ENCODE peak calls at places on chromosomes 16 and 17, in four cellular contexts. O is keratinocyte, G is AG04450, D is kidney. J is an unnamed sample.

GRCh38 chr16:24098896-24099295 is 157.2 kb upstream of the CACNG3 start:
- DNase-seq in O (no peak), G (no peak), D (no peak), J (no peak)

GRCh38 chr17:75183999-75184884 is 1.5 kb upstream of the SUMO2 start:
- DNase-seq in O (no peak), G (no peak), D (no peak), J (no peak)

GRCh38 chr16:21645261-21645721 is 7.1 kb downstream of the IGSF6 start:
- DNase-seq in O (no peak), G (no peak), D (no peak), J (no peak)

GRCh38 chr16:85735225-85735722 is 15.6 kb downstream of the C16orf74 start:
- DNase-seq in O (no peak), G (no peak), D (no peak), J (no peak)

GRCh38 chr17:488993-489757 is 136.6 kb upstream of the RPH3AL start:
- DNase-seq in O (no peak), G (no peak), D (no peak), J (peak; percentile 75)

GRCh38 chr16:3021449-3022207 is 1.5 kb downstream of the TNFRSF12A start:
- DNase-seq in O (no peak), G (peak; percentile 80), D (peak; percentile 94), J (peak; percentile 96)

GRCh38 chr17:44105941-44106340 is 17.5 kb downstream of the HDAC5 start:
- DNase-seq in O (no peak), G (no peak), D (no peak), J (no peak)

GRCh38 chr16:89201467-89202377 is 1.4 kb upstream of the SLC22A31 start:
- DNase-seq in O (peak; percentile 55), G (no peak), D (peak; percentile 95), J (peak; percentile 66)

GRCh38 chr16:1539720-1540555 is 6.5 kb downstream of the TMEM204 start:
- DNase-seq in O (no peak), G (no peak), D (no peak), J (no peak)

GRCh38 chr17:36994438-36994837 is 45.7 kb downstream of the AATF start:
- DNase-seq in O (no peak), G (no peak), D (no peak), J (no peak)

DNA sequence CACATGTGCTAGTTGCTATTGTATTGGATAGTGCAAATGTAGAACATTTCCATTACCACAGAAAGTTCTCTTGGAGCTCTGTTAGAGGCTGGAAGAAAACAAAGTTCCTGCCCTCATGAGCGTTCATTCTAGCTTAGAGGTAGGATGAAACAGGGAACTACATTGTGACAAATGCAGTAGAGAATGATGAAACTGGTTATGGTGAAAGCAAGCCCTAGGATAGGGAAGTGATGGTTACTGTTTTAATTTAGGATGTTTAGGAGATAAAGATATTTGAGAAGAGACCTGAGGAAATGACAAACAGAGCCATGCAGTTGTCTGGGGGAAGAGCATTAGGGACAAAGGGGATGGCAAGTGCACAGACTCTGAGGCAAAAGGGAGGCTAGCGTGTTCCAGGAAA is 50.7 kb downstream of the AATF start:
- DNase-seq in O (no peak), G (no peak), D (no peak), J (no peak)
- H3K9me3 ChIP-seq in O (no peaks in the 10 kb centered on the region), G (peaks cover 6% of the 10 kb centered on the region), D (no peaks in the 10 kb centered on the region), J (no peaks in the 10 kb centered on the region)

GRCh38 chr16:35562471-35562870 is 2103.1 kb downstream of the TP53TG3F start:
- DNase-seq in O (peak; percentile 62), G (no peak), D (no peak), J (no peak)

GRCh38 chr16:35564889-35565288 is 2105.5 kb downstream of the TP53TG3F start:
- DNase-seq in O (no peak), G (no peak), D (no peak), J (no peak)

GRCh38 chr16:35562919-35563318 is 2103.5 kb downstream of the TP53TG3F start:
- DNase-seq in O (no peak), G (no peak), D (no peak), J (no peak)

GRCh38 chr16:35565626-35566025 is 2106.2 kb downstream of the TP53TG3F start:
- DNase-seq in O (peak; percentile 71), G (no peak), D (no peak), J (no peak)

GRCh38 chr16:35564148-35564547 is 2104.7 kb downstream of the TP53TG3F start:
- DNase-seq in O (no peak), G (no peak), D (no peak), J (no peak)
- H3K27ac ChIP-seq in O (no peak overlapping the region), G (no peak overlapping the region), D (no peak overlapping the region), J (no peak overlapping the region)

GRCh38 chr17:32117399-32117798 is 24.9 kb upstream of the RHOT1 start:
- DNase-seq in O (no peak), G (no peak), D (no peak), J (no peak)
- TF ChIP-seq CTCF in O (no peak), G (no peak), D (no peak), J (no peak)

GRCh38 chr16:35748621-35749252 is 2289.3 kb downstream of the TP53TG3F start:
- DNase-seq in O (no peak), G (no peak), D (no peak), J (no peak)
- H3K9me3 ChIP-seq in O (no peaks in the 10 kb centered on the region), G (peaks cover 86% of the 10 kb centered on the region), D (no peaks in the 10 kb centered on the region), J (no peaks in the 10 kb centered on the region)

GRCh38 chr16:50627419-50627818 is 53.7 kb downstream of the SNX20 start:
- DNase-seq in O (no peak), G (no peak), D (peak; percentile 39), J (peak; percentile 37)
- H3K27ac ChIP-seq in O (no peak overlapping the region), G (no peak overlapping the region), D (no peak overlapping the region), J (no peak overlapping the region)

DNA sequence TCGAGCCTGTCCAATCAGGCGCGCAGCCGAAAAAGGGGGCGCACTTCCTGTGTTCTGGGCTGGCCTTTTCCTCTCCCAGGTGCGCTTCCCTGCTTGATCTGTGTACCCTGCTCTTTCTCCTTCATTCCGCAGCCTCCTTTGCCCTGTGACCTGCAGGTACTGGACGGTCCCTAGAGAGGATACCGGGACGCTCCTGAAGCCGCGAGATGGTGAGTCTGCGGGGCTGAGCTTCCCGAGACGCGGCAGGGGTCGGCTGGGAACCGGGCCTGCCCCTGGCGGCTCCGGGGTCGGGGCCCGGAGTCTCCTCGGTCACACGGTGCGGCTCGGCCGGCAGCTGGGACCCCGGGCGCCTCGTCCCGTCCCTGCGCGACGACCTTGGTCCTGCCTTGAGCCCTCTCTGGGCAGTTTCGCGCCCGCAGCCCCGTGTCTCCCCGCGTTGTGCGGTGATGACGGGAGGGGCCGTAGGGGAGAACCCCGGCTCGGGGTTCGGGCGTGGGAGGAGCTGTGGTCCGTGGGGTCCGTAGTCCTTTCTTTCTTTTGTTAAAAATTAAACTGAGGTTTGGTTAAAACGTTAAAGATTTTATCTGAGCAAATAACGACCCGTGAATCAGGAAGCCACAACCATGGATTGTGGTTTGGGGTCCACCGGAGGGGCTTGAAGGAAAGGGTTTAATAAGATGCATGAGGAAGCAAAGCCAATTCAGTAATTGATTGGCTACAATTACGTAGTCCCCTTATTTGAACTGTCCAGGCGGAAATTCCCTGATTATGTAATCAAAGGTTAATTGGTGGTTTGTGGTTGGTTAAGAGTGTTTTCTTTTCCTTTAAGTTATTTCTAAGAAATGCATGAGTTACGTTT is 172.8 kb upstream of the ZNF267 start:
- DNase-seq in O (no peak), G (no peak), D (peak; percentile 93), J (peak; percentile 39)
- TF ChIP-seq CTCF in O (no peak), G (peak; percentile 23), D (no peak), J (peak; percentile 23)

GRCh38 chr16:87526238-87526947 is 33.6 kb upstream of the ZCCHC14 start:
- DNase-seq in O (no peak), G (no peak), D (no peak), J (no peak)
- H3K9me3 ChIP-seq in O (peaks cover 2% of the 10 kb centered on the region), G (peaks cover 24% of the 10 kb centered on the region), D (no peaks in the 10 kb centered on the region), J (no peaks in the 10 kb centered on the region)

DNA sequence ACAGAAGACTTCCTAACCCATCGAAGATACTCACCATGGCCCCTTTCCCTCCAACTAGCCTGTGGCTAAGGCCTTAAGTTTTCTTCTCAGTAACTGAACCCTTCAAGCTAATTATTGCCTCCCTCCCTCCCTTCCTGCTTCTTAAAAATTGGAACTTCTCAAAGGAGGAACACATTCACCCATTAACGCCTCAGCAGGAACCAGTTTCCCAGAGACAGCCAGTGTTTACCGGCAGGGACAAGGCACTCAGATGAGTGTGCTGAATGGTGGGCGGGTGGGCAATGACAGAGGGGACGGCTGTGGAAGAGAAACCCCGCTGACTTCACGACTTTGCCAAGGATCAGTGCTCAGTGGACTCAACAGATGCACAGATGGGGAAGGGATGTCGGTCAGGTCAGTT is 20.3 kb downstream of the PITPNA start:
- DNase-seq in O (no peak), G (no peak), D (no peak), J (no peak)
- H3K27ac ChIP-seq in O (no peak overlapping the region), G (no peak overlapping the region), D (no peak overlapping the region), J (no peak overlapping the region)